ENCODE peak calls at places on chromosomes 16 and 17, in ten cellular contexts. S, I, Y, C, X, P, A, Q, R and T are unnamed samples.
A peak's percentile ranks its signal among the peaks of the same experiment; 100 is the strongest.

GRCh38 chr17:4444782-4445473 is 11.2 kb downstream of the SPNS3 start:
- DNase-seq in P (no peak), Q (peak; percentile 85), C (no peak), R (no peak), A (no peak), S (peak; percentile 95), Y (peak; percentile 79), X (no peak), I (peak; percentile 83), T (no peak)

GRCh38 chr17:61536417-61536955 is 54.5 kb downstream of the NACA2 start:
- DNase-seq in S (no peak), X (no peak), A (no peak), C (no peak), P (no peak), Q (no peak), R (no peak), I (no peak), Y (no peak), T (no peak)

GRCh38 chr17:7634384-7634783 is 4.4 kb downstream of the SHBG start:
- DNase-seq in P (no peak), Y (peak; percentile 89), I (no peak), A (peak; percentile 78), X (no peak), C (no peak), R (no peak), Q (no peak), S (no peak), T (no peak)

GRCh38 chr17:74730491-74731346 is 6.3 kb upstream of the RAB37 start:
- DNase-seq in P (no peak), R (no peak), A (no peak), C (no peak), Q (peak; percentile 45), Y (no peak), I (peak; percentile 25), S (no peak), X (no peak), T (no peak)

GRCh38 chr17:19248923-19249574 is 11.9 kb downstream of the EPN2 start:
- DNase-seq in X (peak; percentile 83), Q (peak; percentile 45), Y (no peak), R (no peak), A (no peak), P (no peak), C (no peak), S (no peak), I (peak; percentile 27), T (no peak)

GRCh38 chr16:64933890-64934289 is 188.0 kb downstream of the CDH11 start:
- DNase-seq in I (no peak), Q (no peak), C (no peak), Y (no peak), R (no peak), P (no peak), A (no peak), X (no peak), S (no peak), T (no peak)

GRCh38 chr17:38663125-38663751 is 11.5 kb downstream of the EPOP start:
- DNase-seq in I (peak; percentile 72), A (peak; percentile 78), P (peak; percentile 83), X (peak; percentile 62), Q (peak; percentile 76), C (no peak), Y (peak; percentile 88), R (no peak), S (peak; percentile 76), T (no peak)

GRCh38 chr17:38925263-38925995 is at the start of gene LASP1NB:
- DNase-seq in P (no peak), C (no peak), Q (no peak), A (no peak), R (peak; percentile 55), I (no peak), X (no peak), Y (peak; percentile 93), S (peak; percentile 25), T (no peak)

GRCh38 chr17:2697611-2698162 is 13.9 kb downstream of the CLUH start:
- DNase-seq in Y (peak; percentile 36), X (peak; percentile 57), I (peak; percentile 7), A (no peak), Q (peak; percentile 15), P (no peak), R (no peak), S (no peak), C (no peak), T (peak; percentile 58)

GRCh38 chr17:73297934-73298861 is 13.6 kb downstream of the CDC42EP4 start:
- DNase-seq in Q (no peak), P (no peak), C (no peak), A (peak; percentile 43), R (no peak), X (no peak), I (no peak), Y (peak; percentile 73), S (no peak), T (no peak)

GRCh38 chr17:83100220-83100852 is 20.9 kb downstream of the METRNL start:
- DNase-seq in X (no peak), I (peak; percentile 39), P (no peak), A (no peak), Q (no peak), Y (no peak), R (no peak), C (no peak), S (peak; percentile 55), T (no peak)

GRCh38 chr17:35127751-35128514 is 6.5 kb downstream of the FNDC8 start:
- DNase-seq in Q (no peak), Y (no peak), I (no peak), R (no peak), A (no peak), P (no peak), C (no peak), S (no peak), X (peak; percentile 68), T (no peak)

GRCh38 chr16:72895951-72896350 is 152.0 kb downstream of the ZFHX3 start:
- DNase-seq in X (peak; percentile 46), Q (no peak), R (no peak), Y (no peak), S (no peak), C (no peak), I (no peak), P (no peak), A (no peak), T (no peak)
- TF ChIP-seq POLR2AphosphoS5 in X (no peak), Q (no peak), R (no peak), Y (no peak), S (no peak), C (no peak), I (no peak), P (no peak), A (no peak), T (no peak)

GRCh38 chr16:54936979-54937672 is 6.5 kb downstream of the IRX5 start:
- DNase-seq in S (no peak), Q (peak; percentile 73), R (peak; percentile 90), P (no peak), I (no peak), C (no peak), X (no peak), A (no peak), Y (no peak), T (peak; percentile 85)

GRCh38 chr16:54937673-54938350 is 7.1 kb downstream of the IRX5 start:
- DNase-seq in C (no peak), Y (no peak), A (no peak), S (no peak), X (no peak), Q (no peak), R (no peak), P (no peak), I (no peak), T (no peak)

GRCh38 chr16:54939537-54940278 is 9.0 kb downstream of the IRX5 start:
- DNase-seq in A (peak; percentile 19), S (no peak), C (no peak), P (no peak), I (no peak), X (no peak), R (peak; percentile 88), Y (no peak), Q (no peak), T (peak; percentile 76)

GRCh38 chr16:54940279-54940604 is 9.6 kb downstream of the IRX5 start:
- DNase-seq in A (no peak), Q (no peak), P (no peak), Y (no peak), C (no peak), I (no peak), R (peak; percentile 89), S (no peak), X (no peak), T (no peak)

DNA sequence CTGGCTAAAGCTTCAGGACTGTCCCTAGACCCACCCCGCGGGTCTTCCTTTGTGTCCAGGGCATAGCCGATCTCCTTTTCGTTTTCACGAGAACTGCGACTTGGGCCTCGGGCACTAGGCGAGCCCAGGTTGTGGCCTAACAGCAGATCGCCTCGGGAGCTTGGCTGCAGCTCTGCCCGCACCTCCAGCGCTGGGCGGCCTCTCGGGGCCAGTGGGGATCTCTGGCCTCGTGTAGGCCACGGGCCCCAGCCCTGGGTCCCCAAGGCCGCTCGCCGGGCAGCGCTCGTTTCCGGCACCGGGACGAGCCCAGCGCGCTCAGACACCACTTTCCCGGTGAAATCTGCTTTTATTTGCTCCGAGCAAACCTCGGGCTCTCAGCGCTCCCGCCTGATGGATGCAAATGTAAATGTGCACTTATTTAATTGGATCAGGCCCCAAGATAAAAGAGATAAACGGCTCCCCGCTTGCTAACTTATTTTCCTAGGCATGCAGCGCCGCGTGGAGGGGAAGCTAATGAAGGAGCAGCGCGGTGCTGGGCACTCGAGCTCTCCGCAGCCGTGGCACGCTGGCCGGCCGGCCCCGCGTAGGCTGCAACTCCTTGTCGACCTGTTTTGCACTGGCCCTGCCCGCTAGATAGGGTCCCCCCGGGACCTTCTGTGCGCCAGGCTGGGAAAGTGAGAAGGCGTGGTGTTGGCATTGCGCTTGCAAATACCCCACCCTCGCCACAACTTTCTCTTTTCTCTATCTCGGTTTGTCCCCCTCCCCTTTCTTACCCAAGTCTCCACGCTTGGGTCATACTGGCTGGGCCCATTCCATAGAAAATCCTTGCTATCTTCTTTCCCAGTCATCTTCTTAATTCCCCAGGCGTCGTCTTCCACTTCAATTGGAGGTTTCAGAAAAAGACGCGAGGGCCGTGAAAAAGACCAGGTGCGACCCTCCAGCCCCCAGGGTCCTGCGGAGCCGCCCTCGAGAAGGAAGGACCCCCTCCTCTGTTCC is 8.0 kb downstream of the IRX5 start:
- DNase-seq in R (peak; percentile 77), I (no peak), C (no peak), A (no peak), Q (no peak), S (no peak), X (no peak), P (no peak), Y (no peak), T (no peak)
- TF ChIP-seq EP300 in R (no peak), I (no peak), C (no peak), A (no peak), Q (no peak), S (no peak), X (no peak), P (no peak), Y (no peak), T (no peak)

GRCh38 chr17:77444653-77445029 is 303.9 kb downstream of the SEC14L1 start:
- DNase-seq in R (no peak), C (peak; percentile 81), Y (no peak), A (peak; percentile 44), X (no peak), P (no peak), Q (no peak), I (peak; percentile 49), S (no peak), T (no peak)
- TF ChIP-seq POLR2AphosphoS5 in R (peak; percentile 41), C (no peak), Y (no peak), A (no peak), X (peak; percentile 55), P (no peak), Q (peak; percentile 23), I (no peak), S (no peak), T (no peak)

DNA sequence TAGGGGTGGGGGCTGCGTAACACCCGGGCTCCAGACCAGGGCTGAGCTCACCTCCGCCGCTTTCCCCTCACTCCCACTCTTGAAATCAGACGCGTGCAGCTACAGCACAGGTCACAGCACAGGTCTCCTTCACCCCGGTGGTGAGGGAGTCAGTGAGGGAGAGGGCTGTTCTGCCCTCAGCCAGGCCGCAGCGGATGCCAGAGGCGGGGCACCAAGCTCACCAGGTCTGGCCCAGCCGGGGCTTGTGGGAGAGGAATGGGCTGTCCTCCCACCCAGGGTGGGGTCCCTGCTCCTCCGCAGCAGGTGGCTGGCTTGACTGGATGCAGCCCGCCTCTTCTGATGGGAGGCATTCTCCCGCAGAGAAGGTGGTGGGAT is 34.0 kb downstream of the COX4I1 start:
- DNase-seq in Y (no peak), P (no peak), Q (no peak), S (no peak), R (no peak), I (no peak), A (no peak), X (no peak), C (no peak), T (no peak)
- TF ChIP-seq EP300 in Y (no peak), P (no peak), Q (no peak), S (no peak), R (no peak), I (no peak), A (no peak), X (no peak), C (no peak), T (no peak)